ENCODE peak calls at places on chromosome 9, in eight cellular contexts. E is prostate gland, I is SK-N-SH, R is stomach, W is K562, V is GM12878, T is HepG2, P is GM12892. O is an unnamed sample.

GRCh38 chr9:16265671-16266070 is 604.8 kb downstream of the BNC2 start:
- DNase-seq in E (no peak), I (no peak), R (no peak), W (no peak), V (no peak), T (no peak), P (no peak), O (no peak)

GRCh38 chr9:131633491-131634031 is 88.2 kb downstream of the PRRT1B start:
- DNase-seq in E (no peak), I (no peak), R (no peak), W (no peak), V (no peak), T (no peak), P (no peak), O (no peak)

GRCh38 chr9:20732118-20732517 is 48.1 kb downstream of the FOCAD start:
- DNase-seq in E (no peak), I (no peak), R (no peak), W (no peak), V (no peak), T (no peak), P (no peak), O (no peak)

GRCh38 chr9:85994191-85994590 is 53.2 kb downstream of the NAA35 start:
- DNase-seq in E (no peak), I (no peak), R (no peak), W (no peak), V (no peak), T (no peak), P (no peak), O (no peak)

GRCh38 chr9:130166399-130166798 is 5.8 kb upstream of the NCS1 start:
- DNase-seq in E (no peak), I (no peak), R (no peak), W (no peak), V (no peak), T (no peak), P (no peak), O (no peak)

GRCh38 chr9:134629586-134630392 is 11.8 kb upstream of the COL5A1 start:
- DNase-seq in E (no peak), I (no peak), R (no peak), W (no peak), V (no peak), T (no peak), P (no peak), O (peak; percentile 46)

GRCh38 chr9:136656339-136656738 is 6.4 kb upstream of the EGFL7 start:
- DNase-seq in E (no peak), I (no peak), R (no peak), W (no peak), V (no peak), T (no peak), P (no peak), O (no peak)

GRCh38 chr9:87395804-87396458 is 101.7 kb upstream of the DAPK1 start:
- DNase-seq in E (no peak), I (no peak), R (peak; percentile 42), W (no peak), V (no peak), T (peak; percentile 91), P (no peak), O (no peak)

GRCh38 chr9:136963341-136963740 is 11.3 kb downstream of the LCN12 start:
- DNase-seq in E (no peak), I (no peak), R (no peak), W (no peak), V (no peak), T (no peak), P (no peak), O (no peak)

GRCh38 chr9:35660966-35661413 is 2.9 kb downstream of the CCDC107 start:
- DNase-seq in E (no peak), I (no peak), R (peak; percentile 65), W (no peak), V (no peak), T (peak; percentile 54), P (no peak), O (peak; percentile 80)

GRCh38 chr9:85416720-85417119 is 325.0 kb downstream of the AGTPBP1 start:
- DNase-seq in E (no peak), I (no peak), R (no peak), W (no peak), V (no peak), T (no peak), P (no peak), O (no peak)

GRCh38 chr9:21414220-21414940 is 5.5 kb downstream of the IFNA8 start:
- DNase-seq in E (no peak), I (no peak), R (no peak), W (no peak), V (no peak), T (no peak), P (no peak), O (no peak)

GRCh38 chr9:16106211-16106610 is 553.4 kb downstream of the CCDC171 start:
- DNase-seq in E (no peak), I (no peak), R (no peak), W (no peak), V (no peak), T (no peak), P (no peak), O (no peak)

GRCh38 chr9:20823051-20823450 is 139.0 kb downstream of the FOCAD start:
- DNase-seq in E (no peak), I (no peak), R (no peak), W (no peak), V (no peak), T (no peak), P (no peak), O (no peak)

GRCh38 chr9:116395409-116396037 is 241.9 kb downstream of the PAPPA start:
- DNase-seq in E (no peak), I (no peak), R (no peak), W (peak; percentile 12), V (no peak), T (no peak), P (no peak), O (no peak)

GRCh38 chr9:71681708-71682268 is 86.5 kb downstream of the CEMIP2 start:
- DNase-seq in E (no peak), I (no peak), R (no peak), W (no peak), V (no peak), T (no peak), P (no peak), O (no peak)

GRCh38 chr9:116208417-116209232 is 55.0 kb downstream of the PAPPA start:
- DNase-seq in E (no peak), I (no peak), R (no peak), W (no peak), V (no peak), T (no peak), P (no peak), O (no peak)

GRCh38 chr9:85528142-85528541 is 213.6 kb downstream of the AGTPBP1 start:
- DNase-seq in E (no peak), I (no peak), R (no peak), W (no peak), V (no peak), T (no peak), P (no peak), O (no peak)

DNA sequence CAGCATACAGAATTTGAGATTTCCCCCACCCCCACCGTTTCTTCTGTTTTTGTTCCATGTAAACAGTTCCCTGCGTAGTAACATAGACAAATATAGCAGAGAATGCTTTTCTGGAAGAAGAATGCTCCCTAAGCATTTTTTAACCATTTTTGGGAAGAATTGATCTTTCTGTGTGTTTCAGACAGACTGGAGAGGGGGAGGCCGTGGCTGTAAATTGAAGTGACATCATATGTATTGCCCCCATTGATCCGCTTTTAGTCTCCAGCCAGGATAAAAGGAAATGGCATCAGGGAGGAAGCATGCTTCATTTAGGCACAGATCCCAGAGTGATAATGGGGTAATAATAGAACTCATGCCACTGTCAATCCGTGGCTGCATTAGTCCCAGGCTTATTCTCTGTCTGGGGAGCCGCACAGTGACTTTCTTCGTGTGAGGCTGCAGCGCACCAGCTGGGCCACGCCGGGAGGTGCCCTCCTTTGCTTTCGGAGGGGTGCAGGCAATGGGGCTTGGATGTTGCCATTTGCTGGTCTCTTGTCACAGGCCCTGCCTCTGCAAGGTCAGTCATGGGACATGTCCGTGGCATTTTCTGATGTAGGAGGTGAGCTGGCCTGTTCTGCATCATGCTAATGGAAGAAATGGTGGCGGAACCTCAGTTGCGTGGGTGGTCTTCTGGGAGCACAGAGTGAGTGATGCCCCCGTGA is 261.5 kb downstream of the FANCC start:
- DNase-seq in E (no peak), I (peak; percentile 70), R (no peak), W (no peak), V (no peak), T (no peak), P (no peak), O (no peak)
- TF ChIP-seq POLR2AphosphoS5 in E (no peak), I (no peak), R (peak; percentile 24), W (no peak), V (no peak), T (no peak), P (no peak), O (no peak)

GRCh38 chr9:128818099-128818838 is at the start of gene ENDOG:
- DNase-seq in E (peak; percentile 96), I (peak; percentile 99), R (peak; percentile 99), W (peak; percentile 98), V (peak; percentile 94), T (peak; percentile 94), P (peak; percentile 99), O (peak; percentile 99)
- TF ChIP-seq POLR2AphosphoS5 in E (peak; percentile 98), I (peak; percentile 97), R (peak; percentile 87), W (peak; percentile 93), V (peak; percentile 81), T (peak; percentile 94), P (peak; percentile 73), O (peak; percentile 86)

DNA sequence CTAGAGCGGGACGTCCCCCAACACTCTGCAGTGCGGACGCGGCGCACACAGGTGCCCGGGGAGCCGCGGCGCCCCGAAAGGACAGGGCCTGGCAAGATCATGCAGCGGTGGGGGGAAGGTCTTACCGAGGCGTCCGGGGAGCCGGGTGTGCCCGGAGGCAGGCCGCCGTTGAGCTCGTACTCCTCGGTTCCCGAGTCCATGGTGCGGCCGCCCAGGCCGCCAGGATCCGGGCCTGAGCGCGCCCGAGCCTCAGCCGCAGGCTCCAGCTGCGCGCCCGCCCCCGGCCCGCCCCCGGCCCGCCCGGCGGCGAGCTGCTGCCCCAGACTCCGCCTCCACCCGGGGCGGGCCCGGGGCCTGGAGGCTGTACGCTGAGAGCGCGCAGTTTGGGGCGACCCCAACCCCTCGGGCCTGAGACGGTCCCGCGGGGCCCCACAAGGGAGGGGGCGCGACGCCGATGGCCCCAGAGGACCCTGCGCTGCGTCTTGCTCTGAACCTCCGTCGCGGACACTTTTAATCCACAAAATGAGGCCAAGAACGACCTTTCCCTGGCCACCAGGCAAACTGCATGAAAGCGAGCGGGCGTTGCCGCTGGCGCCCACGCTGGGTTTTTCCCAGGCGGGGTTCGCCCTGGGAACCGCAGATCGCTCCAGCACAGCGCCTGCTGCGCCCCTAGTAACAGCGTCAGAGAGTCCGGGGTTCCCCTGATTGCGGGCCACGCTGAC is at the start of gene NINJ1:
- DNase-seq in E (peak; percentile 63), I (peak; percentile 92), R (peak; percentile 79), W (peak; percentile 93), V (peak; percentile 50), T (peak; percentile 40), P (peak; percentile 93), O (peak; percentile 88)
- TF ChIP-seq POLR2AphosphoS5 in E (peak; percentile 71), I (peak; percentile 58), R (peak; percentile 87), W (no peak), V (peak; percentile 77), T (peak; percentile 80), P (peak; percentile 65), O (peak; percentile 88)

DNA sequence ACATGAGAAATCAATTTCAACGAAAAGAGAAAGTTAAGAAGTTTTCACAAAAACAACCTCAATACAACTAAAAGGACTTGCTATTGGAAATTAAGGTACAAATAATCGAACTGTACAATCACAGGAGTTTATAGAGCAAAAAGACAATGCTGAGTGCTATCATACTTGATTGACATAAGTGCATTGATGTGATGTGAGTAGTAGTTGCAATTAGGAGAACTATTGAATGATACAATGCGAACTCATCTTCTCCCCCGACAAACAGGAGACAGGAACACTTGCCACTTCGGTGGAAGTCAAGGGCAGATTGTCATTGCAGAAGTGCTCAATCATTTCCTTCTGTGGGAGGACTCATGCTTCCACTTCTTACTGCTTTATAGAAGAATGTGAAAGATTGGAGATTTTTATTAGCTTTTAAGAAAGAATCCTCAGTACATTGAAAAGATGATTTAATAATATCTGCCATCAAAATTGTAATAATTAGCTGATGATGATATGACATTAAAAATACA is 276.6 kb upstream of the MPDZ start:
- DNase-seq in E (no peak), I (no peak), R (no peak), W (no peak), V (no peak), T (no peak), P (no peak), O (no peak)
- TF ChIP-seq POLR2AphosphoS5 in E (no peak), I (no peak), R (no peak), W (no peak), V (no peak), T (no peak), P (no peak), O (no peak)